ENCODE peak calls at places on chromosomes 6 and 20, in seven cellular contexts. M is heart right ventricle, Z is B cell, O is GM13977, E is cardiac fibroblast, P is lung, N is astrocyte. B is an unnamed sample.

GRCh38 chr6:159978291-159979135 is 9.6 kb downstream of the IGF2R start:
- DNase-seq in M (no peak), Z (peak), O (peak), E (no peak), P (no peak), N (no peak), B (peak)

GRCh38 chr6:90241229-90241873 is 55.3 kb downstream of the BACH2 start:
- DNase-seq in M (no peak), Z (no peak), O (no peak), E (no peak), P (no peak), N (no peak), B (no peak)

GRCh38 chr6:168264593-168265335 is 54.8 kb downstream of the DACT2 start:
- DNase-seq in M (no peak), Z (no peak), O (no peak), E (no peak), P (no peak), N (no peak), B (no peak)

GRCh38 chr20:12798286-12798685 is 210.5 kb upstream of the SPTLC3 start:
- DNase-seq in M (no peak), Z (no peak), O (no peak), E (no peak), P (no peak), N (no peak), B (no peak)

GRCh38 chr20:41436679-41437078 is 70.1 kb upstream of the EMILIN3 start:
- DNase-seq in M (no peak), Z (no peak), O (no peak), E (peak), P (no peak), N (peak), B (no peak)

GRCh38 chr6:43292763-43293318 is 5.2 kb upstream of the SLC22A7 start:
- DNase-seq in M (no peak), Z (no peak), O (no peak), E (no peak), P (no peak), N (no peak), B (no peak)

GRCh38 chr6:12266571-12266970 is 23.6 kb upstream of the EDN1 start:
- DNase-seq in M (no peak), Z (no peak), O (no peak), E (peak), P (no peak), N (peak), B (no peak)

GRCh38 chr6:107820571-107821261 is 3.4 kb downstream of the SCML4 start:
- DNase-seq in M (no peak), Z (peak), O (no peak), E (no peak), P (no peak), N (peak), B (peak)

GRCh38 chr20:20611165-20611564 is 101.3 kb downstream of the RALGAPA2 start:
- DNase-seq in M (no peak), Z (no peak), O (no peak), E (no peak), P (no peak), N (no peak), B (no peak)

GRCh38 chr20:54043044-54043967 is 27.1 kb downstream of the BCAS1 start:
- DNase-seq in M (no peak), Z (no peak), O (no peak), E (no peak), P (no peak), N (no peak), B (no peak)

GRCh38 chr6:15504581-15505350 is 158.1 kb downstream of the DTNBP1 start:
- DNase-seq in M (peak), Z (no peak), O (no peak), E (peak), P (peak), N (peak), B (no peak)

DNA sequence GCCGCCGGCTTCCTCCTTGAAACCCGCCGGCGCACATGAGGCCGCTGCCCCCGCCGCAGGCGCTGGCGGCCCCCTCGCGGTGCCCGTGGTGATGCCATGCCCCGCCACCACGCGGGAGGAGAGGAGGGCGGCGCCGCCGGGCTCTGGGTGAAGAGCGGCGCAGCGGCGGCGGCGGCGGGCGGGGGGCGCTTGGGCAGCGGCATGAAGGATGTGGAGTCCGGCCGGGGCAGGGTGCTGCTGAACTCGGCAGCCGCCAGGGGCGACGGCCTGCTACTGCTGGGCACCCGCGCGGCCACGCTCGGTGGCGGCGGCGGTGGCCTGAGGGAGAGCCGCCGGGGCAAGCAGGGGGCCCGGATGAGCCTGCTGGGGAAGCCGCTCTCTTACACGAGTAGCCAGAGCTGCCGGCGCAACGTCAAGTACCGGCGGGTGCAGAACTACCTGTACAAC is 253 bp downstream of the KCNQ5 start:
- DNase-seq in M (peak), Z (peak), O (peak), E (peak), P (no peak), N (no peak), B (peak)
- TF ChIP-seq CTCF in M (no peak), Z (peak), O (peak), E (no peak), P (no peak), N (no peak), B (peak)

DNA sequence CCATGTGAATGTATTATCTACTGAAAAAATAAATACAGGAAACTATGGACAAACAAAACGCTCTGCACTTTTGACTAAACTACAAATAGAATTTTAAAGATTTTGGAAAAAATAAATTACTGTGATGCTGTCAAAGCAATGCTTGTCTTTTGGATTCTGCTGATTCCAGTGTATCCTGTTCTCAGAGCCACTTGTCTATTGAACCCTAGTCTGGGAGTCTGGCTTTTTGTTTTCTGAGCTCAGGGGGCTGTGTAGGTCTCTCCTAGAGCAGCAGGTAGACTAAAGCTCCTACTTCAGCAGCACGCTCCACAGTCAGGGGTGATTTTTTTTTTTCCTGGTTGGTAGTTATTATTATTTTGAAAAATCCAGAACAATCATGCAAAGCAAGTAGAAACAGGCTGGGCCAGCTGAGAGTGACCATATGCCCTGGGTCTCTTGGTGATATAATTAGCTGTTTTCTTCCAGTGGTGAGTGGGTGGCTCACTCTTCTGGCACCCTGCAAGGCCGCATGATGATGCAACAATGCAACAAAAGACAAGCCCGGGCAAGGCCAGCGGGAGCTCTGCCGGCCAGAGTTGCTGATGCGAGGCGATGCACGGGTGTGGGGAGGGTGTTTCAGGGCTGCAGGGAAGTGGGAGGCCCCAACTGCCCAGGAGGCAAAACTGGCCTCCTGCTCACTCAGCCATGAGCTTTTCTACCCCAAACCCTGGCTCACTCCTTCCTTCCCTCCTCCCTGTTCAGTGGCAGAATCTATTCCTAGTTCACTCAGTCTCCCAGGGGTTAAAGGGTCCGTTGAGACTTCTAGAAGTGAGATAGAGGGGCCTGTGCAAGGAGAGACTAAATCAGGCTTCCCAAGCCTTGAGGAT is 11.6 kb upstream of the CDKN1A start:
- DNase-seq in M (peak), Z (no peak), O (peak), E (peak), P (peak), N (peak), B (no peak)
- TF ChIP-seq CTCF in M (no peak), Z (no peak), O (no peak), E (no peak), P (no peak), N (no peak), B (no peak)

DNA sequence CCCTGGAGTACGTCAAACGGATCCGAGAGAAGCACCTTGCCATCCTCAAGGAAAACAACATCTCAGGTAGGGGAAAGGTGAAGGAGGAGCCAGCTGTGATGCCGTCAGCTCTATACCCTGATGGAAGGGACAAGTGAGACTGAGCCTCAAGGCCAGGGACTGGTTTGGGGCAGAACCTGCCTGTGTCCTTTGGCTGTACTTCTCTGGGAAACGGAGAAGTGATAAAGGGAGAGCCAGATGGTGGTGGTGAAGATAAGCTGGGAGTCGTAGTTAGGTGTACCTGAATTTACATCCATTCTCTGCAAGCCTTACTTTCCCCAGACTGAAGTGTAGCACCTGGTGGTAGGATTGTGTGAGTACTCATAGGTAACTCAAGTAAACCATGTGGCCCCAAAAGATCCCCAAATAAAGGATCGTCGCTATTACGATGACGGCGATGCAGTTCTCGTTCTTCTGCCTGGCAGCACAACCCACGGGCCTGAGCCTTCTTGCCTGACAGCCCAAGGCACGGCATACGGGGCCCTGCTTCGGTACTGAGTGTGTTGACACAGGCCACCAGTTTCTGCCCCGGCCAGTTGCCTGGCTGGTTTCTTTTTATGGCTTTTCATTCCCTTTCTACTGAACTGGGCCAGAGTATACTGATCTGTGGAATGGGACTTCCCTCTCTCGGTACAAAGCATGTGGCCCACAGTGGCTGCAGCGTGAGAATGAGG is 10.6 kb downstream of the PCIF1 start:
- DNase-seq in M (no peak), Z (no peak), O (no peak), E (no peak), P (no peak), N (no peak), B (no peak)
- TF ChIP-seq CTCF in M (no peak), Z (no peak), O (no peak), E (peak), P (no peak), N (peak), B (no peak)

DNA sequence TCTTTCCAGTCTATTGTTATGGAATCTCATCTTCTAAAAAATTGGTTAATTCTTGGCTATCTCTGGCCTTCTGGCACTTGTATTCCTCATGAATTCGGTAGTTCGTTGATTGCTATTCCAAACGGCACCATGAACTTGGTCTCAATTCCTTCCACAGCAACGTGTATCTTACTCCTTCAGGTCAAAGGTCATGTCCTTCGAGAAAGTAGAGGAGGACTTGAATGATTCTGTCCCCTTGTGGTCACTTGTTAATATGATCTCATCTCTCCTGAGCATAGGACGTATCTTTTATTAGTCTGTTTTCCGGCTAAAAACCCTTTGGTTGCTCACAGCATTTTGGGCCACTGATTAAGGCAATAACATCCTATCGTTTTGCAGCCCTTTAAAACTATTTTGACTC is 9.4 kb downstream of the TLDC2 start:
- DNase-seq in M (no peak), Z (no peak), O (no peak), E (peak), P (no peak), N (no peak), B (no peak)
- TF ChIP-seq CTCF in M (no peak), Z (no peak), O (no peak), E (peak), P (no peak), N (no peak), B (no peak)

DNA sequence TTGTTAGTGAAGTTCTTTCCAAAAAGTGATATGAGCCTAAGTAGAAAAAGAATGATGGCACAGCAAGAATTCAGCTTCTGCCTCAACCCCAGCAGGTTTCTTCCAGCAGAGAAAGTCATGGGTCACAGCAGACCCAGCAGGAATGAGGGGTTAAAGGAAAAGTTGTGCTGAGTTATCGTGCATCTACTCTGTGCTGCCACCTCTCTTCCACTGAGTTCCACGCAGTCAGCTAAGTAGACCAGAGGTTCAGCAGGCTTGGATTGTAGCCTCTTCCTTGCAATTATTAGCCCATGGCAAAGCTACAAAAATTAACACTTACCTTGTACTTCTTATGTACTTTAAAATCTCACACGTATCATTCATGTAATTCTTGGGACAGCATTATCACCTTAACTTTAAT is 510.8 kb downstream of the PTPRT start:
- DNase-seq in M (no peak), Z (no peak), O (no peak), E (no peak), P (no peak), N (no peak), B (no peak)
- TF ChIP-seq CTCF in M (no peak), Z (no peak), O (no peak), E (no peak), P (no peak), N (no peak), B (no peak)

GRCh38 chr6:2103644-2104523 is 141.5 kb downstream of the GMDS start:
- DNase-seq in M (no peak), Z (peak), O (peak), E (peak), P (no peak), N (peak), B (no peak)
- TF ChIP-seq CTCF in M (no peak), Z (peak), O (peak), E (peak), P (peak), N (peak), B (peak)

DNA sequence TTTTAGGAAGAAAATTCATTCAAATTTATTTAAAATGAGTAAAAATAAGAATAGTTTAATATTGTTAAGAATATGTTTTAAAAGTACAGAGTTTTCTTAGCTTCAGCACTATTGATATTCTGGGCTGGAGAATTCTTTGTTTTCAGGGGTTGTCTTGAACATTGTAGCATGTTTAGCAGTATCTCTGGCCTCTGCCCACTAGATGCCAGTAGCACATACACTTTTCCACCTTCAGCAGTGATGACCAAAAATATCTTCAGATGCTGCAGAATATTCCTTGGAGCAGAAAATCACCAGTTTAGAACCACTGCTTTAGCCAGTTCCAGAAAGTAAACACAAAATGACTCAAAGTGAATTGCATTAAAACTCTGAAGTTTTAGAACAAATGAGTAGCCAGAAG is 19.4 kb upstream of the SDHAF4 start:
- DNase-seq in M (no peak), Z (no peak), O (no peak), E (peak), P (no peak), N (peak), B (no peak)
- TF ChIP-seq CTCF in M (no peak), Z (no peak), O (peak), E (peak), P (no peak), N (peak), B (no peak)

GRCh38 chr20:23090147-23090546 is 4.0 kb upstream of the CD93 start:
- DNase-seq in M (no peak), Z (no peak), O (no peak), E (no peak), P (no peak), N (no peak), B (no peak)
- TF ChIP-seq CTCF in M (no peak), Z (no peak), O (no peak), E (no peak), P (no peak), N (no peak), B (no peak)

GRCh38 chr6:119986934-119987549 is 637.5 kb upstream of the MAN1A1 start:
- DNase-seq in M (no peak), Z (no peak), O (no peak), E (no peak), P (no peak), N (no peak), B (peak)
- TF ChIP-seq CTCF in M (no peak), Z (no peak), O (no peak), E (no peak), P (no peak), N (no peak), B (no peak)

GRCh38 chr20:33338465-33339258 is 55.6 kb downstream of the BPIFB1 start:
- DNase-seq in M (no peak), Z (no peak), O (no peak), E (no peak), P (no peak), N (no peak), B (no peak)
- TF ChIP-seq CTCF in M (no peak), Z (no peak), O (no peak), E (no peak), P (no peak), N (no peak), B (no peak)

B was measured in activated CD8-positive, alpha-beta T cell treated with anti-CD3 and anti-CD28 coated beads for 36 hours.